ENCODE peak calls at places on chromosomes 5 and 9, in six cellular contexts. J, M, Y, V, H and P are unnamed samples.

GRCh38 chr9:89657765-89658164 is 53.0 kb downstream of the GADD45G start:
- DNase-seq in J (no peak), M (no peak), Y (no peak), V (no peak), H (no peak), P (no peak)

GRCh38 chr5:150469718-150470470 is 20.4 kb upstream of the RPS14 start:
- DNase-seq in J (no peak), M (no peak), Y (no peak), V (peak), H (no peak), P (no peak)

GRCh38 chr9:129102095-129102525 is 8.5 kb downstream of the CRAT start:
- DNase-seq in J (no peak), M (no peak), Y (no peak), V (no peak), H (no peak), P (no peak)

GRCh38 chr5:134215757-134216156 is 10.1 kb downstream of the PPP2CA start:
- DNase-seq in J (no peak), M (no peak), Y (no peak), V (no peak), H (no peak), P (no peak)

GRCh38 chr5:56176155-56176798 is 56.9 kb downstream of the ANKRD55 start:
- DNase-seq in J (no peak), M (no peak), Y (no peak), V (peak), H (no peak), P (peak)

GRCh38 chr5:30592833-30593232 is 600.7 kb upstream of the CDH6 start:
- DNase-seq in J (no peak), M (no peak), Y (no peak), V (no peak), H (no peak), P (no peak)

GRCh38 chr9:5110867-5111681 is 74.4 kb downstream of the INSL6 start:
- DNase-seq in J (no peak), M (no peak), Y (peak), V (no peak), H (no peak), P (no peak)

GRCh38 chr9:114602620-114603019 is 8.5 kb upstream of the TMEM268 start:
- DNase-seq in J (no peak), M (no peak), Y (no peak), V (no peak), H (peak), P (no peak)

GRCh38 chr5:51960617-51961115 is 577.4 kb downstream of the ISL1 start:
- DNase-seq in J (no peak), M (no peak), Y (no peak), V (no peak), H (no peak), P (no peak)

GRCh38 chr9:98565152-98566135 is 143.3 kb downstream of the GABBR2 start:
- DNase-seq in J (no peak), M (no peak), Y (no peak), V (no peak), H (no peak), P (no peak)

GRCh38 chr9:104795082-104795481 is 31.2 kb downstream of the NIPSNAP3B start:
- DNase-seq in J (no peak), M (no peak), Y (no peak), V (no peak), H (no peak), P (no peak)

GRCh38 chr5:68755293-68755692 is 338.5 kb upstream of the SLC30A5 start:
- DNase-seq in J (no peak), M (no peak), Y (no peak), V (no peak), H (no peak), P (no peak)

GRCh38 chr9:131986089-131986488 is 93.6 kb downstream of the MED27 start:
- DNase-seq in J (no peak), M (no peak), Y (no peak), V (no peak), H (no peak), P (no peak)

GRCh38 chr5:148408092-148408491 is 24.3 kb downstream of the FBXO38 start:
- DNase-seq in J (no peak), M (no peak), Y (no peak), V (peak), H (no peak), P (no peak)

GRCh38 chr5:121913397-121913796 is 48.4 kb upstream of the SRFBP1 start:
- DNase-seq in J (no peak), M (no peak), Y (no peak), V (no peak), H (no peak), P (no peak)

GRCh38 chr5:119322312-119322947 is 33.4 kb upstream of the TNFAIP8 start:
- DNase-seq in J (no peak), M (no peak), Y (no peak), V (no peak), H (no peak), P (no peak)

GRCh38 chr5:15731686-15732085 is 231.7 kb downstream of the FBXL7 start:
- DNase-seq in J (no peak), M (no peak), Y (no peak), V (no peak), H (no peak), P (no peak)

GRCh38 chr5:157459715-157460599 is at the start of gene NIPAL4:
- DNase-seq in J (no peak), M (peak), Y (no peak), V (no peak), H (no peak), P (no peak)

GRCh38 chr5:110823571-110823970 is 84.8 kb downstream of the SLC25A46 start:
- DNase-seq in J (no peak), M (no peak), Y (no peak), V (no peak), H (no peak), P (no peak)

GRCh38 chr5:168885324-168886120 is 306.4 kb upstream of the PANK3 start:
- DNase-seq in J (no peak), M (no peak), Y (no peak), V (no peak), H (no peak), P (peak)

GRCh38 chr5:10421841-10422691 is 19.6 kb upstream of the ROPN1L start:
- DNase-seq in J (no peak), M (no peak), Y (no peak), V (no peak), H (no peak), P (no peak)

GRCh38 chr5:115599502-115599901 is 2.8 kb downstream of the TICAM2 start:
- DNase-seq in J (no peak), M (no peak), Y (no peak), V (peak), H (no peak), P (peak)

GRCh38 chr5:12845549-12846159 is 941.4 kb upstream of the CTNND2 start:
- DNase-seq in J (no peak), M (no peak), Y (no peak), V (no peak), H (no peak), P (no peak)

GRCh38 chr9:136529516-136530471 is 16.1 kb downstream of the NOTCH1 start:
- DNase-seq in J (no peak), M (no peak), Y (no peak), V (no peak), H (no peak), P (no peak)

GRCh38 chr5:62259699-62260220 is 46.2 kb upstream of the KIF2A start:
- DNase-seq in J (no peak), M (no peak), Y (no peak), V (no peak), H (no peak), P (no peak)

GRCh38 chr5:137072376-137073174 is 426.6 kb downstream of the SPOCK1 start:
- DNase-seq in J (no peak), M (no peak), Y (peak), V (no peak), H (no peak), P (peak)

GRCh38 chr9:130963337-130963908 is 24.4 kb upstream of the FIBCD1 start:
- DNase-seq in J (no peak), M (no peak), Y (no peak), V (no peak), H (no peak), P (no peak)

GRCh38 chr9:967436-967835 is 9.0 kb upstream of the DMRT3 start:
- DNase-seq in J (no peak), M (no peak), Y (no peak), V (no peak), H (no peak), P (no peak)

GRCh38 chr5:172564187-172564586 is 76.9 kb upstream of the NEURL1B start:
- DNase-seq in J (no peak), M (no peak), Y (no peak), V (no peak), H (no peak), P (no peak)

DNA sequence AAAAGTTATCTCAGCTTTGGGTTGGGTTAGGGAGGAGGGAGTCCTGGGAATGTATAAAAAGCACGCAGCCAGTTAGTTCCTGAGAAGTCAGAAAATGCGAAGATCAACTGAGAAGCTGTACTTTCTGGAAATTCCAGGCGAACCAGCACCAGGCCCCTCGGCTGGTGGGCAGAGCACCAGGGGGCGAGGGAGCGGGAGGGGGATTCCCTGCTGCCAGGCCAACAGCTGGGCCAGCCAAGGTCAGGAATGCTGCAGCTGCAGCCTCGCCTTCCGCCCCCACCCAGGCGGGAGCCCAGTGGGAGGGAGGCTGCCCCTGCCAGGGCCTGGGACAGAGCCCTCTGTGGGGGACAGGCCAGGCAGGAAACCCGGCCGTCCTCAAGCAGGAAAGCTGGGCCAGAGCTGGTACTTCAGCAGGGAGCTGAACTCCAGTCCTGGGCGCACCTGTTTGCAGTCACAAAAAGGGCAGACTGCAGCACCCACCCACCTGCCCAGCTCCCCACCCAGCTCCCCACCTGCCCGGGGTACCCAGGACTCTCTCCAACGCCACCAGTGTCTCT is 35.5 kb downstream of the VAV2 start:
- DNase-seq in J (no peak), M (no peak), Y (no peak), V (peak), H (no peak), P (no peak)
- TF ChIP-seq POLR2A in J (no peak), M (no peak), Y (no peak), V (no peak), H (no peak), P (no peak)

GRCh38 chr9:120925535-120926396 is 830 bp downstream of the TRAF1 start:
- DNase-seq in J (no peak), M (no peak), Y (no peak), V (peak), H (no peak), P (no peak)

GRCh38 chr9:120922404-120923173 is 4.0 kb downstream of the TRAF1 start:
- DNase-seq in J (no peak), M (peak), Y (no peak), V (no peak), H (no peak), P (no peak)

GRCh38 chr9:120921751-120922181 is 4.8 kb downstream of the TRAF1 start:
- DNase-seq in J (no peak), M (no peak), Y (no peak), V (no peak), H (no peak), P (no peak)

GRCh38 chr9:120924698-120925534 is 1.7 kb downstream of the TRAF1 start:
- DNase-seq in J (no peak), M (no peak), Y (no peak), V (peak), H (no peak), P (no peak)

DNA sequence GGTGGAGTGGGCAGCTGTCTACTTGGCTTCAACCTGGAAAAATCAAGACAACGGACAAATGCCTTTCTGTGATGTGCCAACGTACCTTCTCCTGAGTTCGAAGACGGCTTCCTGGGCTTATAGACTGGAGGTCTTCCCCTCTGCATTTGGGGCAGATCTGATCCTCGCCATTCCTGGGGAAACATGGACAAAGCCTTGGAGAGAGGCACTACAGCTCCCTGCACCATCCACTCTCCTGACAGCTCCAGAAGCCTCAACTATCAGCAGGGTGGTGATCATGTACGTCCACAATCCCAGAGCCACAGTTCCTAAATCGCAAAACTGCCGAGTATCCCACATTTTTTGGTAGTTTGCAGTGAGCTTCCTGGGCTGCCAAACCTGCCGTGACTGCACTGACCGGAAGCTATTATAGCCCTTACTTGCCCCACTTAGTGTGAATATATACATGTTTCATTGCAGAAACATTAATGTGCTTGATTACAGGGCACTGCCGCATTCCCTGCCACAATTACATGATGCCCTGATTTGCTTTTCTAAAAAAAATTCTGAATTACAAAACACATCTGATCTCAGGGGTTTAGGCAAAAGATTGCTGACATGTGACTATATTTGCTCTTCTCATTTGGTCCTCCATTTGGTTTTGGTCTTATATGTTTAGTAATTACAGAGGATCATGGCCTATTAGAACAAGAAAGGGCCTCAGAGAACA is 2.8 kb downstream of the TRAF1 start:
- DNase-seq in J (no peak), M (peak), Y (no peak), V (no peak), H (no peak), P (no peak)
- TF ChIP-seq POLR2A in J (no peak), M (no peak), Y (no peak), V (no peak), H (no peak), P (no peak)

DNA sequence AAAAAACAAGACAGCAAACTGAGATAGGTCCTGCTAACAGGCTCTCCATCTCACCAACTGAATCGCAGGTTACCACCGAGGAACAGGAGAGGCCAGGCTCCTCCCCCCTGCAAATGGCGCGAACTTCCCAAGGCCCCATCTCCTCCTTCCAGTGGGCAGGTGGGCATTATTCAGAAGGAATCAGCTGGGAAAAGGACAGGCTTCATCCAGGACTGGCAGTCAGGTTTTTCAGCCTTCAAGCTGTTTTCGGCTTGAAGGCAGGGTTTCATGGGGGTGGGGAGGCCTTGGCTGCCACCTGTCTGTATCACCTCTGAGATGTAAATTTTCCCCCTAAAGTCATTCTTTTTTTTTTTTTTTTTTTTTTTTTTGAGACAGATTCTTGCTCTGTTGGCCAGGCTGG is 79.4 kb downstream of the SFXN1 start:
- DNase-seq in J (no peak), M (no peak), Y (no peak), V (no peak), H (no peak), P (no peak)
- TF ChIP-seq POLR2A in J (no peak), M (no peak), Y (no peak), V (no peak), H (no peak), P (no peak)

GRCh38 chr9:101352892-101353462 is 31.8 kb downstream of the BAAT start:
- DNase-seq in J (no peak), M (no peak), Y (no peak), V (no peak), H (no peak), P (no peak)
- TF ChIP-seq POLR2A in J (no peak), M (no peak), Y (no peak), V (no peak), H (no peak), P (no peak)

GRCh38 chr5:132301341-132302274 is 7.4 kb downstream of the SLC22A4 start:
- DNase-seq in J (no peak), M (peak), Y (no peak), V (no peak), H (no peak), P (no peak)
- TF ChIP-seq POLR2A in J (no peak), M (no peak), Y (no peak), V (no peak), H (no peak), P (no peak)

GRCh38 chr5:132263548-132264261 is 6.2 kb downstream of the PDLIM4 start:
- DNase-seq in J (no peak), M (peak), Y (peak), V (peak), H (peak), P (peak)

GRCh38 chr5:132265336-132266030 is 8.0 kb downstream of the PDLIM4 start:
- DNase-seq in J (no peak), M (peak), Y (peak), V (peak), H (peak), P (peak)

GRCh38 chr5:132266031-132266835 is 8.7 kb downstream of the PDLIM4 start:
- DNase-seq in J (no peak), M (no peak), Y (no peak), V (no peak), H (peak), P (peak)

GRCh38 chr5:132262882-132263547 is 5.5 kb downstream of the PDLIM4 start:
- DNase-seq in J (no peak), M (peak), Y (no peak), V (no peak), H (peak), P (no peak)

DNA sequence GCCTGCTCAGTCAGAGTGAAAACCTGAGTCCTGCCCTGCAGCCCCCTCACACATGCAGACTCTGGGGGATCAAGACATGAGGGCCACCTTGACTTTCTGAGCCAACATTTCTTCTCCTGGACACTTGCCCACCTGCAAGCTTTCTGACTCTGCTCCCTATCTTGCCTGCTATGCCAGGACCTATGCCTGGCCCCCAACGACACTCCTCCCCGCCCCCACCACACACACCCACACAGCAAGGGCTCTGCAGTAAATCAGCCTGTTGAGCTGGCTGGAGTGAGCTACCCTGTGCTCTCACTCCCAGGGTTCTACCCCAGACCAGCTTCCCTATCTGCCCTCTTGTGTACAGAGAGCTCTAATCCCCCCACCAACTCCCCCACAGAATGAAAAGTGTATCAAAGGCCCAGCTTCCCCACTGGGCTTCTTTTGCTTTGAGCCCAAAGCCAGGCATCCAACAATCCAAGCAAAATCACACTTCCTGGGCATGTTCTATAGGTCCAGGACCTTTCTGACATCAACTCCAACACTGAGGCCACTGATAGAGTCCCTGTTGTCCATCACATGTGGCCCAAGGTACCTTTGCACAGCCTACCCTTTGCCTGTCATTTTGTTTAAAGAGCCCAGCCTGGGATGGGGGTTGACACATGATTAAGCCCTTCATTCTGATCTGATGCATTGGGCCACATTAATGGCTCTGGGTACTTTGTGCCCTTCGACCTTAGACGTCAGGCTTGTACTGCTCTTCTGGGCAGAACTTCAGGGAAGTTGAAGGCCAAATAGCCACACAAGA is 7.2 kb downstream of the PDLIM4 start:
- DNase-seq in J (no peak), M (no peak), Y (no peak), V (no peak), H (peak), P (no peak)
- TF ChIP-seq POLR2A in J (no peak), M (no peak), Y (no peak), V (peak), H (no peak), P (no peak)

GRCh38 chr9:17876687-17877086 is 297.8 kb downstream of the SH3GL2 start:
- DNase-seq in J (no peak), M (no peak), Y (no peak), V (no peak), H (no peak), P (no peak)
- TF ChIP-seq POLR2A in J (no peak), M (no peak), Y (no peak), V (no peak), H (no peak), P (no peak)